ENCODE peak calls at places on chromosomes 3 and 15, in four cellular contexts. One of them, this sample, is unnamed.

GRCh38 chr3:52220380-52221026 is 4.9 kb downstream of the TLR9 start:
- DNase-seq in A673: peak; percentile 71
- DNase-seq in breast epithelium: peak; percentile 75
- DNase-seq in colonic mucosa: peak; percentile 88
- DNase-seq in this sample: no peak

GRCh38 chr3:19632099-19633074 is 301.6 kb downstream of the EFHB start:
- DNase-seq in colonic mucosa: no peak
- DNase-seq in A673: no peak
- DNase-seq in breast epithelium: no peak
- DNase-seq in this sample: no peak

GRCh38 chr3:24299801-24300626 is 194.6 kb downstream of the THRB start:
- DNase-seq in colonic mucosa: no peak
- DNase-seq in A673: no peak
- DNase-seq in breast epithelium: peak; percentile 24
- DNase-seq in this sample: peak; percentile 65

GRCh38 chr15:93619597-93619996 is 530.6 kb upstream of the RGMA start:
- DNase-seq in colonic mucosa: no peak
- DNase-seq in A673: no peak
- DNase-seq in breast epithelium: no peak
- DNase-seq in this sample: no peak

GRCh38 chr15:59995568-59996349 is 8.4 kb upstream of the FOXB1 start:
- DNase-seq in A673: no peak
- DNase-seq in colonic mucosa: no peak
- DNase-seq in breast epithelium: no peak
- DNase-seq in this sample: no peak

GRCh38 chr3:126539558-126540250 is 15.7 kb downstream of the CHST13 start:
- DNase-seq in A673: no peak
- DNase-seq in colonic mucosa: no peak
- DNase-seq in breast epithelium: no peak
- DNase-seq in this sample: no peak

GRCh38 chr3:109563149-109563548 is 225.8 kb upstream of the DPPA4 start:
- DNase-seq in colonic mucosa: no peak
- DNase-seq in breast epithelium: no peak
- DNase-seq in A673: no peak
- DNase-seq in this sample: no peak

GRCh38 chr15:75195766-75196241 is 5.9 kb upstream of the C15orf39 start:
- DNase-seq in breast epithelium: no peak
- DNase-seq in colonic mucosa: no peak
- DNase-seq in A673: no peak
- DNase-seq in this sample: no peak

GRCh38 chr3:11346416-11346815 is 74.2 kb downstream of the ATG7 start:
- DNase-seq in breast epithelium: no peak
- DNase-seq in A673: no peak
- DNase-seq in colonic mucosa: no peak
- DNase-seq in this sample: peak; percentile 42

GRCh38 chr3:49199244-49199899 is 28.0 kb downstream of the KLHDC8B start:
- DNase-seq in A673: peak; percentile 61
- DNase-seq in breast epithelium: peak; percentile 77
- DNase-seq in colonic mucosa: peak; percentile 81
- DNase-seq in this sample: peak; percentile 54

GRCh38 chr15:36943496-36944361 is 156.6 kb downstream of the MEIS2 start:
- DNase-seq in colonic mucosa: no peak
- DNase-seq in breast epithelium: no peak
- DNase-seq in A673: no peak
- DNase-seq in this sample: no peak

GRCh38 chr3:73144276-73144675 is 82.8 kb downstream of the EBLN2 start:
- DNase-seq in colonic mucosa: no peak
- DNase-seq in A673: no peak
- DNase-seq in breast epithelium: no peak
- DNase-seq in this sample: no peak

GRCh38 chr3:37861540-37862051 is at the start of gene CTDSPL:
- DNase-seq in breast epithelium: no peak
- DNase-seq in A673: peak; percentile 42
- DNase-seq in colonic mucosa: no peak
- DNase-seq in this sample: no peak

GRCh38 chr15:55344206-55344605 is 25.2 kb downstream of the PIGB start:
- DNase-seq in colonic mucosa: no peak
- DNase-seq in A673: peak; percentile 18
- DNase-seq in breast epithelium: peak; percentile 78
- DNase-seq in this sample: no peak

GRCh38 chr3:66053009-66053782 is 14.5 kb upstream of the MAGI1 start:
- DNase-seq in A673: peak; percentile 54
- DNase-seq in breast epithelium: no peak
- DNase-seq in colonic mucosa: no peak
- DNase-seq in this sample: no peak

GRCh38 chr3:152071924-152072323 is 196.8 kb upstream of the MBNL1 start:
- DNase-seq in breast epithelium: no peak
- DNase-seq in colonic mucosa: no peak
- DNase-seq in A673: peak; percentile 64
- DNase-seq in this sample: no peak

GRCh38 chr15:31328425-31328998 is 1.9 kb downstream of the KLF13 start:
- DNase-seq in colonic mucosa: peak; percentile 47
- DNase-seq in A673: no peak
- DNase-seq in breast epithelium: no peak
- DNase-seq in this sample: no peak

GRCh38 chr15:93045191-93045785 is 43.7 kb downstream of the RGMA start:
- DNase-seq in colonic mucosa: no peak
- DNase-seq in A673: no peak
- DNase-seq in breast epithelium: no peak
- DNase-seq in this sample: no peak

GRCh38 chr15:35696767-35697231 is 150.8 kb upstream of the DPH6 start:
- DNase-seq in breast epithelium: no peak
- DNase-seq in colonic mucosa: no peak
- DNase-seq in A673: peak; percentile 70
- DNase-seq in this sample: peak; percentile 81

GRCh38 chr3:57673158-57673557 is 19.7 kb downstream of the DENND6A start:
- DNase-seq in A673: no peak
- DNase-seq in breast epithelium: no peak
- DNase-seq in colonic mucosa: no peak
- DNase-seq in this sample: no peak

GRCh38 chr15:37101634-37102314 is 1.4 kb upstream of the MEIS2 start:
- DNase-seq in colonic mucosa: peak; percentile 65
- DNase-seq in A673: peak; percentile 68
- DNase-seq in breast epithelium: peak; percentile 59
- DNase-seq in this sample: no peak

GRCh38 chr15:73283341-73283962 is 85.3 kb downstream of the HCN4 start:
- DNase-seq in colonic mucosa: no peak
- DNase-seq in A673: no peak
- DNase-seq in breast epithelium: no peak
- DNase-seq in this sample: no peak

GRCh38 chr3:61772439-61772838 is 211.1 kb downstream of the PTPRG start:
- DNase-seq in breast epithelium: no peak
- DNase-seq in A673: no peak
- DNase-seq in colonic mucosa: no peak
- DNase-seq in this sample: no peak

GRCh38 chr3:48962340-48962739 is 27.7 kb upstream of the P4HTM start:
- DNase-seq in breast epithelium: no peak
- DNase-seq in A673: no peak
- DNase-seq in colonic mucosa: no peak
- DNase-seq in this sample: no peak

GRCh38 chr15:68536331-68537095 is 42.3 kb upstream of the CORO2B start:
- DNase-seq in breast epithelium: no peak
- DNase-seq in colonic mucosa: no peak
- DNase-seq in A673: no peak
- DNase-seq in this sample: peak; percentile 58

GRCh38 chr15:58497036-58497785 is 65.4 kb downstream of the LIPC start:
- DNase-seq in colonic mucosa: no peak
- DNase-seq in breast epithelium: no peak
- DNase-seq in A673: no peak
- DNase-seq in this sample: no peak

GRCh38 chr3:128447561-128448013 is 19.1 kb downstream of the DNAJB8 start:
- DNase-seq in A673: no peak
- DNase-seq in colonic mucosa: no peak
- DNase-seq in breast epithelium: no peak
- DNase-seq in this sample: no peak

GRCh38 chr3:46208167-46208704 is at the start of gene CCR1:
- DNase-seq in A673: peak; percentile 27
- DNase-seq in breast epithelium: peak; percentile 38
- DNase-seq in colonic mucosa: peak; percentile 35
- DNase-seq in this sample: no peak

GRCh38 chr15:45635191-45635638 is 386 bp downstream of the SQOR start:
- DNase-seq in A673: peak; percentile 45
- DNase-seq in breast epithelium: peak; percentile 45
- DNase-seq in colonic mucosa: peak; percentile 83
- DNase-seq in this sample: no peak

GRCh38 chr15:60356832-60357231 is 41.0 kb downstream of the ANXA2 start:
- DNase-seq in colonic mucosa: no peak
- DNase-seq in A673: no peak
- DNase-seq in breast epithelium: no peak
- DNase-seq in this sample: no peak

GRCh38 chr15:101439920-101440319 is 49.6 kb downstream of the PCSK6 start:
- DNase-seq in breast epithelium: peak; percentile 13
- DNase-seq in A673: no peak
- DNase-seq in colonic mucosa: no peak
- DNase-seq in this sample: no peak

DNA sequence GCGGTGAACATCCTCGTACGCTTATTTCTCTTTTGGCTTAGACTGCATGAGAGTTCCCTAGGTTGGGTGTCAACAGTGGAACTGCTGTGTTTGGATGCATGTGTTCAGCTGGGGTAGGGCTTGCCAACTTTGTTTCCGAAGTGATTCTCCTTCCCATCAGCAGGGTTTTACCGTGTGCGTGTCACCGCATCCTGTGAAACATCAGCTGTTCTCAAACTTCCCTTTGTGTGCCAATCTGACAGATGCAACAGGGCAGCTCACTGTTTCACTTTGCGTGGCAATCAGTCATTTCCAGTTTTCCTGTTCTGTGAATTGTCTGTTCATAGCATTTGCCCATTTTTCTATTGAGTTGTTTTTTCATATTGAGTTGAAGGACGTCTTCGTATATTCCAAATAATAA is 218.8 kb downstream of the VPS13C start:
- DNase-seq in A673: no peak
- DNase-seq in breast epithelium: no peak
- DNase-seq in colonic mucosa: no peak
- DNase-seq in this sample: no peak
- H3K4me3 ChIP-seq in A673: no peak overlapping the region
- H3K4me3 ChIP-seq in breast epithelium: no peak overlapping the region
- H3K4me3 ChIP-seq in colonic mucosa: no peak overlapping the region
- H3K4me3 ChIP-seq in this sample: no peak overlapping the region

GRCh38 chr3:13357074-13357473 is 63.0 kb downstream of the NUP210 start:
- DNase-seq in colonic mucosa: no peak
- DNase-seq in breast epithelium: no peak
- DNase-seq in A673: no peak
- DNase-seq in this sample: no peak

GRCh38 chr3:13349823-13350222 is 70.3 kb downstream of the NUP210 start:
- DNase-seq in breast epithelium: no peak
- DNase-seq in colonic mucosa: no peak
- DNase-seq in A673: no peak
- DNase-seq in this sample: no peak

GRCh38 chr3:13358051-13358450 is 62.1 kb downstream of the NUP210 start:
- DNase-seq in colonic mucosa: no peak
- DNase-seq in breast epithelium: no peak
- DNase-seq in A673: no peak
- DNase-seq in this sample: no peak

GRCh38 chr3:13352621-13353131 is 67.4 kb downstream of the NUP210 start:
- DNase-seq in colonic mucosa: no peak
- DNase-seq in breast epithelium: no peak
- DNase-seq in A673: no peak
- DNase-seq in this sample: peak; percentile 26

GRCh38 chr3:13353936-13354542 is 66.1 kb downstream of the NUP210 start:
- DNase-seq in colonic mucosa: no peak
- DNase-seq in A673: no peak
- DNase-seq in breast epithelium: no peak
- DNase-seq in this sample: no peak
- H3K36me3 ChIP-seq in colonic mucosa: no peaks in the 10 kb centered on the region
- H3K36me3 ChIP-seq in A673: no peaks in the 10 kb centered on the region
- H3K36me3 ChIP-seq in breast epithelium: no peaks in the 10 kb centered on the region
- H3K36me3 ChIP-seq in this sample: no peaks in the 10 kb centered on the region

DNA sequence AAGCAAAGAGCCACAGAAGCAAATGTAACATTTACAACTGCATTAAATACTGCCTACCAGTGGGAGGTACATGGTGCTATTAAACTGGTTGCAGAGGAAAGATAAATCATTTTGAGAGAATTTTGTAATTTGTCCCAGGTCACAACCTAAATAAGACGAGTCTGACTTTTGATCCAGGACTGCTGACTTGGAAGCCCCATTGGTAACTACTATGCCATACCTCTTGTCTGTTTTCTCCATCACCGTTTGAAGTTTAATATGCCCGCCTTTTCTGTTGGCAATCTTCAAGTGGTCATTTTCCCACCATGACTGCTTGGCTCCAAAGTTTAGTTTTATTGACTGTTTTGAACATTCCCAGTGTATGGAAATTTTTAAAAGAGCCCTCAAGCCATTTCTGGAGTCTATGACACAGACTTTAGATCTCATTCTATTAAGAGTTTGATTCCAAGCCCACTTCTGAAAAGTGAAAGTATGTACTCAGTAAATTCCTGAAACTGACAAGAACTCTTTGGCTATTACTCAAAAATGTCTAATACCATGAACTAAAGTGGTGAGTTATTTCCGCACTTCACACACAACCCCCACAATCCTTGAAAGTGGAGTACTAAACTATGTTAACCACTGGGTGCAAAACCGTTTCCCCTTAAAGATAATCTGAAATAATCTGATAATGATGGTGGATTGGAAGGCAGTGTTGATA is 136.6 kb upstream of the ADAMTS9 start:
- DNase-seq in breast epithelium: no peak
- DNase-seq in A673: no peak
- DNase-seq in colonic mucosa: no peak
- DNase-seq in this sample: no peak
- H3K4me3 ChIP-seq in breast epithelium: no peak overlapping the region
- H3K4me3 ChIP-seq in A673: no peak overlapping the region
- H3K4me3 ChIP-seq in colonic mucosa: no peak overlapping the region
- H3K4me3 ChIP-seq in this sample: no peak overlapping the region

DNA sequence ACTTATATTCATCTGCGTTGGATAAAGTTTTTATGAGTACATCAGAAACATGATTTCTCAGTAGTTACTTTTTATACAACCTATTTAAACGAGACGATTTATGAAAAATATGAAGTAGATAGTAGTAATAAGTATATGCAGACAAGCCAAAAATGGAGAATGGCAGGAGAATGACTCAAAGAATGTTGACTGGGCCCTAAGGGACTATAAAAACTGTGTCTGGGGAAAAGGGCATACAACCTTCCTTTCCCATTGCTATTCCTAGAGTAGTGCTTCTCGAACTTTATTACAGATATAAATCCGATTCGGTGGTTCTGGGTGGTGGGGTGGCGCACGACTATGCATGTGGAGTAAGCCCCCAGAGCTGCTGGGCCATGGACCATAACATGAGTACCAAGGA is 558.5 kb downstream of the FOXP1 start:
- DNase-seq in colonic mucosa: no peak
- DNase-seq in A673: no peak
- DNase-seq in breast epithelium: no peak
- DNase-seq in this sample: no peak
- H3K36me3 ChIP-seq in colonic mucosa: no peaks in the 10 kb centered on the region
- H3K36me3 ChIP-seq in A673: no peaks in the 10 kb centered on the region
- H3K36me3 ChIP-seq in breast epithelium: no peaks in the 10 kb centered on the region
- H3K36me3 ChIP-seq in this sample: no peaks in the 10 kb centered on the region

GRCh38 chr15:99109555-99110021 is 4.7 kb downstream of the SYNM start:
- DNase-seq in breast epithelium: no peak
- DNase-seq in colonic mucosa: no peak
- DNase-seq in A673: no peak
- DNase-seq in this sample: no peak
- H3K4me3 ChIP-seq in breast epithelium: no peak overlapping the region
- H3K4me3 ChIP-seq in colonic mucosa: no peak overlapping the region
- H3K4me3 ChIP-seq in A673: no peak overlapping the region
- H3K4me3 ChIP-seq in this sample: no peak overlapping the region

This sample was measured in kidney epithelial cell.